ENCODE peak calls at places on chromosomes 2 and 18, in seven cellular contexts. D, N, V, H, I, B and J are unnamed samples. For H3K4me1, the result is how much of the 10 kb centered on the place peaks cover.

GRCh38 chr2:179991344-179991743 is 15.8 kb downstream of the CWC22 start:
- DNase-seq in D (no peak), N (peak), V (no peak), H (no peak), I (no peak), B (no peak), J (no peak)

GRCh38 chr2:8006181-8006580 is 675.7 kb upstream of the ID2 start:
- DNase-seq in D (no peak), N (no peak), V (no peak), H (no peak), I (no peak), B (no peak), J (no peak)

GRCh38 chr2:68368657-68369339 is 3.7 kb downstream of the PLEK start:
- DNase-seq in D (no peak), N (peak), V (peak), H (no peak), I (no peak), B (no peak), J (no peak)

GRCh38 chr18:44342167-44342566 is 338.5 kb upstream of the SETBP1 start:
- DNase-seq in D (no peak), N (no peak), V (no peak), H (no peak), I (no peak), B (no peak), J (no peak)

GRCh38 chr18:78634061-78634696 is 345.4 kb upstream of the SALL3 start:
- DNase-seq in D (no peak), N (no peak), V (no peak), H (no peak), I (no peak), B (no peak), J (no peak)

GRCh38 chr18:4430836-4431235 is 24.3 kb downstream of the DLGAP1 start:
- DNase-seq in D (no peak), N (no peak), V (no peak), H (no peak), I (no peak), B (no peak), J (no peak)

GRCh38 chr2:127081826-127082633 is 24.9 kb downstream of the BIN1 start:
- DNase-seq in D (no peak), N (peak), V (no peak), H (no peak), I (no peak), B (peak), J (no peak)

GRCh38 chr2:128502638-128503246 is 184.1 kb upstream of the HS6ST1 start:
- DNase-seq in D (no peak), N (no peak), V (no peak), H (peak), I (no peak), B (no peak), J (no peak)

GRCh38 chr2:70523996-70524965 is 29.3 kb downstream of the TGFA start:
- DNase-seq in D (no peak), N (no peak), V (peak), H (peak), I (peak), B (peak), J (no peak)

GRCh38 chr18:2302628-2303516 is 268.4 kb downstream of the METTL4 start:
- DNase-seq in D (no peak), N (no peak), V (peak), H (no peak), I (no peak), B (no peak), J (no peak)

GRCh38 chr2:128228894-128229293 is 89.8 kb downstream of the HS6ST1 start:
- DNase-seq in D (no peak), N (no peak), V (peak), H (no peak), I (no peak), B (no peak), J (no peak)

GRCh38 chr2:29080886-29081743 is 6.8 kb upstream of the PCARE start:
- DNase-seq in D (no peak), N (no peak), V (peak), H (no peak), I (no peak), B (no peak), J (no peak)

GRCh38 chr18:54358495-54358793 is 738 bp downstream of the C18orf54 start:
- DNase-seq in D (no peak), N (no peak), V (peak), H (no peak), I (no peak), B (no peak), J (peak)

GRCh38 chr2:66283776-66284175 is 151.1 kb upstream of the MEIS1 start:
- DNase-seq in D (no peak), N (no peak), V (no peak), H (no peak), I (no peak), B (no peak), J (no peak)

GRCh38 chr2:127621981-127622431 is 23.9 kb upstream of the GPR17 start:
- DNase-seq in D (peak), N (no peak), V (no peak), H (no peak), I (no peak), B (no peak), J (no peak)

GRCh38 chr18:71673954-71674353 is 870.2 kb downstream of the CBLN2 start:
- DNase-seq in D (no peak), N (no peak), V (no peak), H (no peak), I (no peak), B (no peak), J (no peak)

GRCh38 chr18:5294618-5295230 is 802 bp downstream of the ZBTB14 start:
- DNase-seq in D (peak), N (peak), V (peak), H (no peak), I (peak), B (peak), J (peak)

GRCh38 chr2:218671077-218671653 is 637 bp downstream of the RNF25 start:
- DNase-seq in D (peak), N (no peak), V (peak), H (no peak), I (no peak), B (no peak), J (no peak)

GRCh38 chr2:23449831-23450331 is 64.9 kb downstream of the KLHL29 start:
- DNase-seq in D (no peak), N (no peak), V (no peak), H (no peak), I (no peak), B (no peak), J (no peak)

GRCh38 chr2:60552096-60552850 is 1.2 kb downstream of the BCL11A start:
- DNase-seq in D (peak), N (peak), V (peak), H (peak), I (no peak), B (no peak), J (no peak)

GRCh38 chr2:69192176-69192945 is 179.4 kb downstream of the ANTXR1 start:
- DNase-seq in D (no peak), N (no peak), V (no peak), H (no peak), I (peak), B (no peak), J (no peak)

GRCh38 chr2:98910349-98911125 is 25.5 kb downstream of the CRACDL start:
- DNase-seq in D (peak), N (peak), V (no peak), H (no peak), I (no peak), B (no peak), J (no peak)

GRCh38 chr18:74514860-74515495 is 18.8 kb downstream of the CNDP2 start:
- DNase-seq in D (peak), N (no peak), V (no peak), H (peak), I (no peak), B (no peak), J (no peak)

GRCh38 chr2:236369606-236370005 is 105.4 kb upstream of the ASB18 start:
- DNase-seq in D (no peak), N (no peak), V (no peak), H (no peak), I (peak), B (no peak), J (no peak)

GRCh38 chr2:185979546-185980071 is 241.0 kb downstream of the FSIP2 start:
- DNase-seq in D (no peak), N (no peak), V (peak), H (no peak), I (no peak), B (no peak), J (no peak)

GRCh38 chr2:165109915-165110314 is 93.9 kb downstream of the SCN3A start:
- DNase-seq in D (no peak), N (no peak), V (no peak), H (no peak), I (no peak), B (no peak), J (no peak)

GRCh38 chr2:191942114-191943103 is 95.5 kb upstream of the CAVIN2 start:
- DNase-seq in D (peak), N (no peak), V (peak), H (no peak), I (no peak), B (no peak), J (no peak)

GRCh38 chr2:1972428-1972827 is 228.1 kb upstream of the PXDN start:
- DNase-seq in D (peak), N (no peak), V (no peak), H (peak), I (no peak), B (no peak), J (peak)

GRCh38 chr2:204691911-204692510 is 146.7 kb downstream of the PARD3B start:
- DNase-seq in D (peak), N (peak), V (peak), H (peak), I (peak), B (no peak), J (peak)

GRCh38 chr18:57586243-57587049 is at the start of gene FECH:
- DNase-seq in D (peak), N (peak), V (peak), H (peak), I (peak), B (peak), J (peak)

GRCh38 chr2:186445506-186445905 is 40.6 kb upstream of the ZC3H15 start:
- DNase-seq in D (no peak), N (no peak), V (no peak), H (no peak), I (no peak), B (no peak), J (no peak)

GRCh38 chr2:160472839-160473251 is 20.8 kb downstream of the RBMS1 start:
- DNase-seq in D (no peak), N (no peak), V (peak), H (no peak), I (no peak), B (no peak), J (no peak)

GRCh38 chr2:42363413-42363812 is 2.4 kb upstream of the COX7A2L start:
- DNase-seq in D (no peak), N (no peak), V (no peak), H (no peak), I (no peak), B (no peak), J (no peak)

GRCh38 chr18:46412831-46413371 is 244.1 kb downstream of the LOXHD1 start:
- DNase-seq in D (no peak), N (no peak), V (peak), H (no peak), I (peak), B (no peak), J (peak)
- H3K4me1 ChIP-seq in D (under half), N (under half), V (under half), H (under half), I (under half), B (half or more), J (half or more)

GRCh38 chr2:170428868-170429267 is 250.9 kb downstream of the MYO3B start:
- DNase-seq in D (no peak), N (no peak), V (no peak), H (no peak), I (no peak), B (no peak), J (no peak)

GRCh38 chr2:170425291-170425751 is 247.4 kb downstream of the MYO3B start:
- DNase-seq in D (no peak), N (no peak), V (peak), H (no peak), I (peak), B (no peak), J (no peak)

GRCh38 chr2:170421175-170421687 is 243.3 kb downstream of the MYO3B start:
- DNase-seq in D (no peak), N (no peak), V (peak), H (no peak), I (no peak), B (no peak), J (no peak)

DNA sequence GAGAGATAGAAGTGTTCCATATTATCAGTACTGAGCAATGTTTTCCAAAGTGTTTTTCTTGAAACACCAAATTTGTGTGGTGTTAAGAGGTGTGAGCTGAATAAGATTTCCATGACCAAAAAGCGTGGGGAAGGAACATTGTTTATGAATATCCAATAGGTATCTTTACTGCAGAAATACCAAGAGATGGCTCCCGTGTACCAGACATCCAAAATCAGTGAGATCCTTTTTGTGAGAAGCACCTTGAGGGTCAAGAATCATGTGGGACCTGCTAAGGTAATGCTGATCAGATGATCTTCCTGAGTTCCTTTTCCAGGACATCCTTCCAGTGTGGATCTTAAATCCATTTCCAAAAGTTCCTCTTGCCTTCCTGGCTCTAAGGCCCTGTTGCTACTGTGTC is 246.0 kb downstream of the MYO3B start:
- DNase-seq in D (no peak), N (no peak), V (no peak), H (no peak), I (no peak), B (no peak), J (no peak)
- H3K4me1 ChIP-seq in D (under half), N (under half), V (under half), H (under half), I (under half), B (under half), J (under half)

DNA sequence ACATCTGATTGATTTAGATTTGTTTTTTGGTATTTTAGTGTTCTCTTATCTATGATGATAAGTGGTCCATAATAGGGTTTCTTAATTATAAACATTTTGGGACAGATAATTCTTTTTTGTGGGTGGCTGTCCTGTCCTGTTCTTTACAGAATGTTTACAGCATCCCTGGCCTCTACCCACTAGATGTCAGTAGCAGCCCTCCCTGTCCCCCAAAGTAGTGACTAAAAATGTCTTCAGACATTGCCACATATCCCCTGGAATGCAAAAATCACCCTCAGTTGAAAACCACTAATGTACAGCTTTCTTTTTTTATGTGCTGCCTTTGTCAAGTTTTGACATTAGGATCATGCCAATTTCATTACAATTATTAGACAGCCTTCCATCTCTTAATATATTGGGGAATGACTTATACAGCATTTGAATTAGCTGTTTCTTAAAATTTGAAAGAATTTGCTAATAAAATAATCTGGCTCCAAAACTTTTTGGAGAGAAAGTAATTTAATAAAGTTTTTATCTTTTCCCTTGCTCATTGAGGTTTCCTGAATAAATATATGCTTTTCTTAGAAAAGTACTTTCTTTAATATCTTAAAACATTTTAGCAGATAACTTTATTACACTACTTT is 19.5 kb downstream of the WIPF1 start:
- DNase-seq in D (no peak), N (peak), V (peak), H (no peak), I (no peak), B (no peak), J (no peak)
- H3K4me1 ChIP-seq in D (under half), N (under half), V (under half), H (under half), I (under half), B (under half), J (under half)

DNA sequence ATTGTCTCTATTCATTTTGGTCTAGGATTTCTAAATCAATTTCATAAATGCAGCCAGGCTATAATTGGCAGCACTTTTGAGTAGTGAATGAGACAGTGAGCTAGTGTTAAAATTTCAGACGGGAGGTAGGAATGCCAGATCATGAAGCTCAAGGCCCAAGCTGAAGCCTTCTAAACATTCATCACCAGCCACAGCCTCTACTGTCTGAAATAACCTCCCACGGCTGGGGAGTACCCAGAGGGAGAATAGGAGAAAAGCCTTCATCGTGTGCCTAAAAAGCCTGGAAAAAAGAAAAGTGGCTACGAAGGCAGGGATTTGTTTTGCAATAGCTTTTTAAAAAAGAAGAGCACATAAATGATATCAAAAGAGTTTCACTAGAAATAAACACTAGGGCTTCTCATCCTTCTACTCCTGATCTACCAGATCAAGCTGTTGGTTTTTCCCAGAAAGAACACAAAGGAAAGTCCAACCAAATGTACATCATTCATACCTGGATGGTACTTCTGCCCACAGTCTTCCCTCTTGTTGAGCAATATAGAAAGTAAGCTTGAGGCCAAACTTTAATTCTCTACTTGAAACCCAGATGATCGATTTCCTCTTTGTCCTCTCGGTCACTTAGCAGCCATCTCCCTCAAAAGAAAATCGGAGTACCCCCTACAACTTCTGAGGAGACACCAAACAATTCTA is 48.1 kb upstream of the SLC39A10 start:
- DNase-seq in D (no peak), N (no peak), V (no peak), H (no peak), I (no peak), B (no peak), J (no peak)
- H3K4me1 ChIP-seq in D (under half), N (under half), V (under half), H (under half), I (under half), B (under half), J (under half)